ENCODE peak calls at places on chromosomes 16 and 17, in six cellular contexts. One of them, this sample, is unnamed. For H3K4me1, the result is how much of the 10 kb centered on the place peaks cover.

GRCh38 chr17:66564992-66565465 is 262.6 kb downstream of the PRKCA start:
- DNase-seq in IMR-90: peak
- DNase-seq in colonic mucosa: no peak
- DNase-seq in upper lobe of left lung: no peak
- DNase-seq in OCI-LY7: no peak
- DNase-seq in PC-3: peak
- DNase-seq in this sample: no peak

GRCh38 chr16:1428511-1428910 is 2.4 kb upstream of the PERCC1 start:
- DNase-seq in upper lobe of left lung: peak
- DNase-seq in PC-3: no peak
- DNase-seq in colonic mucosa: no peak
- DNase-seq in OCI-LY7: peak
- DNase-seq in IMR-90: no peak
- DNase-seq in this sample: peak

GRCh38 chr17:64406321-64407200 is 15.9 kb upstream of the PECAM1 start:
- DNase-seq in IMR-90: no peak
- DNase-seq in upper lobe of left lung: no peak
- DNase-seq in PC-3: peak
- DNase-seq in colonic mucosa: no peak
- DNase-seq in OCI-LY7: peak
- DNase-seq in this sample: no peak

GRCh38 chr17:68591583-68591982 is 9.6 kb downstream of the FAM20A start:
- DNase-seq in colonic mucosa: no peak
- DNase-seq in OCI-LY7: no peak
- DNase-seq in PC-3: peak
- DNase-seq in upper lobe of left lung: peak
- DNase-seq in IMR-90: no peak
- DNase-seq in this sample: no peak

GRCh38 chr16:79047337-79047736 is 553.2 kb downstream of the MAF start:
- DNase-seq in PC-3: peak
- DNase-seq in colonic mucosa: no peak
- DNase-seq in OCI-LY7: peak
- DNase-seq in IMR-90: no peak
- DNase-seq in upper lobe of left lung: no peak
- DNase-seq in this sample: no peak

GRCh38 chr16:86961133-86961720 is 356.0 kb downstream of the C16orf95 start:
- DNase-seq in colonic mucosa: no peak
- DNase-seq in OCI-LY7: no peak
- DNase-seq in IMR-90: peak
- DNase-seq in upper lobe of left lung: no peak
- DNase-seq in PC-3: no peak
- DNase-seq in this sample: no peak

GRCh38 chr17:45581860-45582259 is 91.3 kb upstream of the PLEKHM1 start:
- DNase-seq in upper lobe of left lung: no peak
- DNase-seq in colonic mucosa: no peak
- DNase-seq in PC-3: no peak
- DNase-seq in OCI-LY7: no peak
- DNase-seq in IMR-90: no peak
- DNase-seq in this sample: no peak

GRCh38 chr16:11215935-11216556 is 40.0 kb downstream of the SOCS1 start:
- DNase-seq in upper lobe of left lung: no peak
- DNase-seq in IMR-90: no peak
- DNase-seq in colonic mucosa: no peak
- DNase-seq in PC-3: no peak
- DNase-seq in OCI-LY7: no peak
- DNase-seq in this sample: no peak

GRCh38 chr16:69712277-69712676 is 14.1 kb downstream of the NQO1 start:
- DNase-seq in OCI-LY7: no peak
- DNase-seq in upper lobe of left lung: no peak
- DNase-seq in colonic mucosa: no peak
- DNase-seq in IMR-90: no peak
- DNase-seq in PC-3: no peak
- DNase-seq in this sample: no peak

GRCh38 chr16:88195021-88195581 is 187.7 kb upstream of the ZNF469 start:
- DNase-seq in colonic mucosa: no peak
- DNase-seq in IMR-90: peak
- DNase-seq in OCI-LY7: no peak
- DNase-seq in PC-3: no peak
- DNase-seq in upper lobe of left lung: no peak
- DNase-seq in this sample: no peak

GRCh38 chr17:65559802-65560627 is 1.4 kb downstream of the AXIN2 start:
- DNase-seq in colonic mucosa: peak
- DNase-seq in upper lobe of left lung: peak
- DNase-seq in IMR-90: no peak
- DNase-seq in PC-3: no peak
- DNase-seq in OCI-LY7: peak
- DNase-seq in this sample: peak

GRCh38 chr17:28507567-28508195 is 1.5 kb downstream of the FOXN1 start:
- DNase-seq in colonic mucosa: no peak
- DNase-seq in IMR-90: no peak
- DNase-seq in PC-3: no peak
- DNase-seq in OCI-LY7: no peak
- DNase-seq in upper lobe of left lung: peak
- DNase-seq in this sample: peak

GRCh38 chr16:75931043-75931442 is 204.8 kb upstream of the CPHXL start:
- DNase-seq in IMR-90: peak
- DNase-seq in colonic mucosa: no peak
- DNase-seq in OCI-LY7: no peak
- DNase-seq in upper lobe of left lung: no peak
- DNase-seq in PC-3: peak
- DNase-seq in this sample: no peak

GRCh38 chr17:48568499-48569259 is 9.5 kb downstream of the HOXB4 start:
- DNase-seq in PC-3: no peak
- DNase-seq in colonic mucosa: no peak
- DNase-seq in OCI-LY7: no peak
- DNase-seq in IMR-90: peak
- DNase-seq in upper lobe of left lung: no peak
- DNase-seq in this sample: no peak

GRCh38 chr17:62821213-62822079 is 13.3 kb upstream of the MARCHF10 start:
- DNase-seq in PC-3: no peak
- DNase-seq in IMR-90: no peak
- DNase-seq in colonic mucosa: no peak
- DNase-seq in OCI-LY7: no peak
- DNase-seq in upper lobe of left lung: no peak
- DNase-seq in this sample: no peak

GRCh38 chr16:17321824-17322223 is 148.9 kb downstream of the XYLT1 start:
- DNase-seq in upper lobe of left lung: no peak
- DNase-seq in IMR-90: no peak
- DNase-seq in colonic mucosa: no peak
- DNase-seq in PC-3: no peak
- DNase-seq in OCI-LY7: no peak
- DNase-seq in this sample: no peak

GRCh38 chr17:77829871-77830799 is 128.4 kb upstream of the TNRC6C start:
- DNase-seq in upper lobe of left lung: no peak
- DNase-seq in colonic mucosa: no peak
- DNase-seq in PC-3: peak
- DNase-seq in IMR-90: peak
- DNase-seq in OCI-LY7: no peak
- DNase-seq in this sample: peak

GRCh38 chr17:7858487-7858832 is 657 bp downstream of the CYB5D1 start:
- DNase-seq in PC-3: peak
- DNase-seq in upper lobe of left lung: peak
- DNase-seq in colonic mucosa: peak
- DNase-seq in OCI-LY7: peak
- DNase-seq in IMR-90: peak
- DNase-seq in this sample: no peak

GRCh38 chr16:54208262-54208661 is 78.3 kb downstream of the IRX3 start:
- DNase-seq in colonic mucosa: no peak
- DNase-seq in OCI-LY7: no peak
- DNase-seq in PC-3: no peak
- DNase-seq in upper lobe of left lung: no peak
- DNase-seq in IMR-90: no peak
- DNase-seq in this sample: no peak

GRCh38 chr16:47342055-47342454 is 118.8 kb downstream of the ITFG1 start:
- DNase-seq in colonic mucosa: no peak
- DNase-seq in PC-3: no peak
- DNase-seq in upper lobe of left lung: no peak
- DNase-seq in OCI-LY7: no peak
- DNase-seq in IMR-90: peak
- DNase-seq in this sample: no peak

GRCh38 chr16:8998114-8998513 is 34.4 kb upstream of the USP7 start:
- DNase-seq in colonic mucosa: no peak
- DNase-seq in upper lobe of left lung: no peak
- DNase-seq in IMR-90: peak
- DNase-seq in PC-3: peak
- DNase-seq in OCI-LY7: no peak
- DNase-seq in this sample: no peak

GRCh38 chr17:43341705-43342600 is 56.8 kb upstream of the ARL4D start:
- DNase-seq in upper lobe of left lung: no peak
- DNase-seq in colonic mucosa: no peak
- DNase-seq in PC-3: peak
- DNase-seq in OCI-LY7: no peak
- DNase-seq in IMR-90: peak
- DNase-seq in this sample: no peak

DNA sequence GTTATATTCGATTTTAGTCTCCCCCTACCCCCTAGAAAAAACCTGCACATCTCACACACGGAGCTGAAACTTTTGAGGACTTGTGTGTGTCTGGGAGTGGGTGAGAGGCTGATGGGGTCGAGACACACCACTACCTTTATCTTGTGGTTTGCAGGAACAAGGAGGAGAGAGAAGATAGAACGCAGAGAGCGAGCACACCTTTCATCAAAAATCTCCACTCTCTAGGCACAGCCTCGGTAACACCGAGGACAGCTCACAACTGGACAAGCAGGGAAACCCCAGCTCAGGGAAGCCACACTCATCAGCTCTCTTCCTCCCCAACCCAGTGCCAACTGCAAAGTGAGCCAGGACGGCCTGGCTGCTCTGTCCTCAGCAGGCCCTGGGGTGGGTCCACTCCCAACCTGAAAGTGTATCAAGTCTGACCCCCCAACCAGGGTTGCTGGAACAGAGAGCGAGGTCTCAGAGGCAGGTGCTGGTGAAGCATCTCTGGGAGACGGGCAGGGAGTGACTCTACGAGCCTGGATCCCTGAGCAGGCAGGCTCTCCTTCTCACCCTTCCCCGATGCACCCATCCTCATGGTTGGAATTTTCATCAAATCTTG is 5.2 kb upstream of the GHDC start:
- DNase-seq in PC-3: no peak
- DNase-seq in colonic mucosa: no peak
- DNase-seq in upper lobe of left lung: no peak
- DNase-seq in IMR-90: no peak
- DNase-seq in OCI-LY7: no peak
- DNase-seq in this sample: no peak
- TF ChIP-seq CTCF in PC-3: no peak
- TF ChIP-seq CTCF in colonic mucosa: no peak
- TF ChIP-seq CTCF in upper lobe of left lung: no peak
- TF ChIP-seq CTCF in IMR-90: no peak
- TF ChIP-seq CTCF in OCI-LY7: no peak
- TF ChIP-seq CTCF in this sample: no peak

DNA sequence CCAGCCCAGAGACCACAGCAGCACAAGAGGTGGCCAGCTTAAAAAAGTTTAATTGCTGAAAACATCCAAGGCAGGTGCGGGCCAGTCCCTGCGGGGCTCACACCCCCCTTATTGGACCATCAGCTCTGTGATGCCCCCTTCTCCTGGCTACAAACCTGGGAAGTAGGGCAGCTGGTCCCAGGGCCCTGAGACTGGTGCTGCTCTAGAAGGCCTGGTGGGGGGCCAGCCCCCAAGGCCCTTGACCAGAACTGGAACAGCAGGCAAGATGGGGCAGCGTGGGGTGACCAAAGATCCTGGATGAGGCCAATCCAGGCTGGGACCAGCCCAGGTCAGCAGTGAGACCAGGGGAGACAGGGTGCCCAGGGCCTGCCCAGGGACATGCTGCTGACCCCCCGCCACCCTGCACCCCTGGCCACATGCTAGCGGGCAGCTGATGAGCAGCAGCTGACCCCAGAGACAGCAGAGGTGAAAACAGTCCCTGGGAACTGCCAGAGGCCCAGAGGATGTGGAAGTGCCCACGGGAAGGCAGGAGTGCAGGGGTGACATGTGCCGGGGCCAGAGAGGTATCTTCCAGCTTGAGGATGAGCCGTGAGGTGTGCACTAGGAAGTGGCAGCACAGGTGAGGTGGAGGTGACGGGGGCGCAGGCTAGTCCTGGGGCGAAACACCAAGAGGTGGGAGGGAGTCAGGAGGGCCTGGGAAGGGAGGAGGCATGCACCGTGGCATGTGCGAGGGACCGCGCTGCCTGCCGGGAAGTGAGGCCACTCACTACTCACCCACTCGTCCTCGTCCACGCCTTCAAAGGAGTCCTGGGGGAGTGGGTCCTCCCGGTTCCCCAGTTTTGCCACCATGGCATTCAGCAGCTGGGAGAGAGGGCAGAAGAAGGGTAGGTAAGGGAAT is 3.6 kb upstream of the PAM16 start:
- DNase-seq in IMR-90: no peak
- DNase-seq in PC-3: no peak
- DNase-seq in OCI-LY7: no peak
- DNase-seq in upper lobe of left lung: no peak
- DNase-seq in colonic mucosa: no peak
- DNase-seq in this sample: no peak
- H3K4me1 ChIP-seq in IMR-90: under half
- H3K4me1 ChIP-seq in PC-3: under half
- H3K4me1 ChIP-seq in OCI-LY7: under half
- H3K4me1 ChIP-seq in upper lobe of left lung: under half
- H3K4me1 ChIP-seq in colonic mucosa: under half
- H3K4me1 ChIP-seq in this sample: under half

DNA sequence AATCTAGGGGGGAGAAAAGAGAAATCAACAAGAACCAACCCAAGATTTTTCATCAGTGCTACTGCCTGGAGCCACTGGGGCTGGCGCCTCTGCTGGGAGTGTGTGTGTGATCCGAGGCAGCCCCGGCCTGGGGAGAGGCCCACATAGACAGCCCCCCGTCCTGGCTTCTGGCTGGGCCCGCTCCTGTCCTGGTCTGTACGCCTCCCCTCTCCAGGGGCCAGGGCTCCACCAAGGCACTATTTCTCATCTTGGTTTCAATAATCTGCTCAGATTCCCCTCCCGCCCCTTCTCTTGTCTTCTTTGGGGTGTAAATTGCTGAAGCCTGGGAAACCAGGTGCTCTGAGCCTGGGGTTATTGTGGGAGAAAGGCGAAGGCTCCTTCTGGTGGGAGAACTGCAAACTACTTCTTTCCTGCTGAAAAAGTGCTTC is 7.8 kb downstream of the BAHCC1 start:
- DNase-seq in OCI-LY7: no peak
- DNase-seq in colonic mucosa: no peak
- DNase-seq in PC-3: no peak
- DNase-seq in IMR-90: peak
- DNase-seq in upper lobe of left lung: peak
- DNase-seq in this sample: no peak
- TF ChIP-seq CTCF in OCI-LY7: peak
- TF ChIP-seq CTCF in colonic mucosa: no peak
- TF ChIP-seq CTCF in PC-3: peak
- TF ChIP-seq CTCF in IMR-90: peak
- TF ChIP-seq CTCF in upper lobe of left lung: no peak
- TF ChIP-seq CTCF in this sample: no peak

GRCh38 chr17:46717999-46718398 is 100.5 kb downstream of the WNT3 start:
- DNase-seq in colonic mucosa: no peak
- DNase-seq in upper lobe of left lung: no peak
- DNase-seq in OCI-LY7: no peak
- DNase-seq in PC-3: no peak
- DNase-seq in IMR-90: no peak
- DNase-seq in this sample: no peak

GRCh38 chr17:46720408-46720807 is 98.1 kb downstream of the WNT3 start:
- DNase-seq in upper lobe of left lung: no peak
- DNase-seq in IMR-90: no peak
- DNase-seq in PC-3: peak
- DNase-seq in OCI-LY7: no peak
- DNase-seq in colonic mucosa: no peak
- DNase-seq in this sample: no peak

GRCh38 chr17:46722662-46723285 is 95.7 kb downstream of the WNT3 start:
- DNase-seq in IMR-90: peak
- DNase-seq in OCI-LY7: no peak
- DNase-seq in colonic mucosa: no peak
- DNase-seq in upper lobe of left lung: no peak
- DNase-seq in PC-3: no peak
- DNase-seq in this sample: no peak

GRCh38 chr17:46719889-46720288 is 98.6 kb downstream of the WNT3 start:
- DNase-seq in PC-3: no peak
- DNase-seq in colonic mucosa: no peak
- DNase-seq in OCI-LY7: no peak
- DNase-seq in IMR-90: no peak
- DNase-seq in upper lobe of left lung: no peak
- DNase-seq in this sample: no peak
- H3K4me1 ChIP-seq in PC-3: under half
- H3K4me1 ChIP-seq in colonic mucosa: under half
- H3K4me1 ChIP-seq in OCI-LY7: under half
- H3K4me1 ChIP-seq in IMR-90: under half
- H3K4me1 ChIP-seq in upper lobe of left lung: under half
- H3K4me1 ChIP-seq in this sample: under half

This sample was measured in breast epithelium.